ENCODE peak calls at places on chromosomes 2 and 18, in ten cellular contexts. G is activated CD4-positive, alpha-beta T cell treated with anti-CD3 and anti-CD28 coated beads for 24 hours; V is mesenchymal stem cell; Y is A549; J is AG10803; A is T follicular helper cell; Q is amniotic stem cell; W is T-helper 1 cell; T is adipocyte; F is hippocampal formation. H is an unnamed sample.

GRCh38 chr2:15223887-15224286 is 337.2 kb downstream of the NBAS start:
- DNase-seq in G (no peak), V (peak), Y (peak), J (peak), A (no peak), Q (peak), W (no peak), T (peak), F (no peak), H (no peak)

GRCh38 chr2:60213865-60214657 is 339.4 kb downstream of the BCL11A start:
- DNase-seq in G (no peak), V (no peak), Y (peak), J (peak), A (no peak), Q (no peak), W (no peak), T (no peak), F (no peak), H (peak)

GRCh38 chr2:201909348-201909747 is 103.0 kb downstream of the CDK15 start:
- DNase-seq in G (no peak), V (peak), Y (peak), J (peak), A (no peak), Q (peak), W (no peak), T (peak), F (no peak), H (no peak)

GRCh38 chr2:40034198-40034597 is 255.1 kb upstream of the THUMPD2 start:
- DNase-seq in G (no peak), V (peak), Y (no peak), J (peak), A (no peak), Q (peak), W (no peak), T (peak), F (no peak), H (no peak)

GRCh38 chr18:62331581-62332436 is 6.7 kb downstream of the TNFRSF11A start:
- DNase-seq in G (no peak), V (peak), Y (no peak), J (no peak), A (no peak), Q (no peak), W (no peak), T (no peak), F (no peak), H (no peak)

GRCh38 chr2:183010112-183010511 is 28.1 kb downstream of the NCKAP1 start:
- DNase-seq in G (no peak), V (peak), Y (peak), J (peak), A (no peak), Q (no peak), W (no peak), T (peak), F (no peak), H (no peak)

GRCh38 chr2:47193607-47194006 is 38.5 kb upstream of the STPG4 start:
- DNase-seq in G (no peak), V (peak), Y (no peak), J (no peak), A (no peak), Q (no peak), W (no peak), T (no peak), F (no peak), H (no peak)

GRCh38 chr2:44819061-44819460 is 122.4 kb upstream of the SIX3 start:
- DNase-seq in G (no peak), V (no peak), Y (no peak), J (no peak), A (no peak), Q (no peak), W (no peak), T (no peak), F (no peak), H (no peak)

GRCh38 chr18:75192899-75193298 is 16.0 kb downstream of the PTGR3 start:
- DNase-seq in G (no peak), V (no peak), Y (no peak), J (no peak), A (no peak), Q (no peak), W (no peak), T (no peak), F (no peak), H (no peak)

GRCh38 chr2:203585541-203585940 is 50.4 kb upstream of the RAPH1 start:
- DNase-seq in G (no peak), V (no peak), Y (no peak), J (peak), A (no peak), Q (no peak), W (no peak), T (no peak), F (no peak), H (no peak)

GRCh38 chr2:196846295-196846694 is 37.1 kb upstream of the C2orf66 start:
- DNase-seq in G (no peak), V (no peak), Y (no peak), J (no peak), A (no peak), Q (no peak), W (no peak), T (no peak), F (no peak), H (no peak)

H was measured in left lung.